ENCODE peak calls at places on chromosomes 3 and 15, in ten cellular contexts. One of them, this sample, is unnamed.
A peak's percentile ranks its signal among the peaks of the same experiment; 100 is the strongest.

GRCh38 chr3:131735121-131735520 is 232.3 kb upstream of the MRPL3 start:
- DNase-seq in GM06990: no peak
- DNase-seq in psoas muscle: no peak
- DNase-seq in iPS-NIHi11: no peak
- DNase-seq in lower lobe of right lung: no peak
- DNase-seq in AG09319: no peak
- DNase-seq in M059J: no peak
- DNase-seq in NCI-H774: no peak
- DNase-seq in NCI-H1417: no peak
- DNase-seq in fibroblast of lung: no peak
- DNase-seq in this sample: peak; percentile 65

GRCh38 chr15:77901921-77902750 is 175.4 kb downstream of the TBC1D2B start:
- DNase-seq in GM06990: no peak
- DNase-seq in psoas muscle: peak; percentile 23
- DNase-seq in iPS-NIHi11: peak; percentile 26
- DNase-seq in lower lobe of right lung: peak; percentile 23
- DNase-seq in AG09319: no peak
- DNase-seq in M059J: no peak
- DNase-seq in NCI-H774: no peak
- DNase-seq in NCI-H1417: no peak
- DNase-seq in fibroblast of lung: no peak
- DNase-seq in this sample: no peak

GRCh38 chr3:15861163-15861562 is 63.4 kb upstream of the ANKRD28 start:
- DNase-seq in GM06990: no peak
- DNase-seq in psoas muscle: no peak
- DNase-seq in iPS-NIHi11: no peak
- DNase-seq in lower lobe of right lung: no peak
- DNase-seq in AG09319: no peak
- DNase-seq in M059J: no peak
- DNase-seq in NCI-H774: no peak
- DNase-seq in NCI-H1417: no peak
- DNase-seq in fibroblast of lung: no peak
- DNase-seq in this sample: no peak

GRCh38 chr15:77107068-77107467 is 36.2 kb upstream of the TSPAN3 start:
- DNase-seq in GM06990: no peak
- DNase-seq in psoas muscle: peak; percentile 70
- DNase-seq in iPS-NIHi11: no peak
- DNase-seq in lower lobe of right lung: no peak
- DNase-seq in AG09319: no peak
- DNase-seq in M059J: no peak
- DNase-seq in NCI-H774: no peak
- DNase-seq in NCI-H1417: no peak
- DNase-seq in fibroblast of lung: peak; percentile 46
- DNase-seq in this sample: no peak

GRCh38 chr3:143749926-143750325 is 98.3 kb downstream of the SLC9A9 start:
- DNase-seq in GM06990: no peak
- DNase-seq in psoas muscle: no peak
- DNase-seq in iPS-NIHi11: no peak
- DNase-seq in lower lobe of right lung: no peak
- DNase-seq in AG09319: no peak
- DNase-seq in M059J: no peak
- DNase-seq in NCI-H774: no peak
- DNase-seq in NCI-H1417: no peak
- DNase-seq in fibroblast of lung: no peak
- DNase-seq in this sample: no peak

GRCh38 chr3:47158208-47158607 is 5.7 kb downstream of the SETD2 start:
- DNase-seq in GM06990: no peak
- DNase-seq in psoas muscle: no peak
- DNase-seq in iPS-NIHi11: no peak
- DNase-seq in lower lobe of right lung: no peak
- DNase-seq in AG09319: no peak
- DNase-seq in M059J: no peak
- DNase-seq in NCI-H774: no peak
- DNase-seq in NCI-H1417: no peak
- DNase-seq in fibroblast of lung: no peak
- DNase-seq in this sample: no peak

GRCh38 chr15:72141171-72142084 is 23.2 kb downstream of the SENP8 start:
- DNase-seq in GM06990: peak; percentile 77
- DNase-seq in psoas muscle: no peak
- DNase-seq in iPS-NIHi11: no peak
- DNase-seq in lower lobe of right lung: no peak
- DNase-seq in AG09319: no peak
- DNase-seq in M059J: peak; percentile 36
- DNase-seq in NCI-H774: no peak
- DNase-seq in NCI-H1417: no peak
- DNase-seq in fibroblast of lung: no peak
- DNase-seq in this sample: peak; percentile 10

GRCh38 chr15:82047493-82048446 is 2.0 kb upstream of the MEX3B start:
- DNase-seq in GM06990: no peak
- DNase-seq in psoas muscle: no peak
- DNase-seq in iPS-NIHi11: peak; percentile 49
- DNase-seq in lower lobe of right lung: no peak
- DNase-seq in AG09319: no peak
- DNase-seq in M059J: peak; percentile 10
- DNase-seq in NCI-H774: no peak
- DNase-seq in NCI-H1417: peak; percentile 41
- DNase-seq in fibroblast of lung: peak; percentile 28
- DNase-seq in this sample: peak; percentile 31

GRCh38 chr3:8490079-8490552 is 11.5 kb upstream of the LMCD1 start:
- DNase-seq in GM06990: no peak
- DNase-seq in psoas muscle: peak; percentile 69
- DNase-seq in iPS-NIHi11: no peak
- DNase-seq in lower lobe of right lung: no peak
- DNase-seq in AG09319: peak; percentile 40
- DNase-seq in M059J: peak; percentile 88
- DNase-seq in NCI-H774: no peak
- DNase-seq in NCI-H1417: peak; percentile 11
- DNase-seq in fibroblast of lung: peak; percentile 87
- DNase-seq in this sample: peak; percentile 98

GRCh38 chr3:196969660-196970546 is 1.3 kb upstream of the PIGZ start:
- DNase-seq in GM06990: peak; percentile 83
- DNase-seq in psoas muscle: peak; percentile 85
- DNase-seq in iPS-NIHi11: peak; percentile 98
- DNase-seq in lower lobe of right lung: peak; percentile 78
- DNase-seq in AG09319: peak; percentile 15
- DNase-seq in M059J: peak; percentile 58
- DNase-seq in NCI-H774: peak; percentile 70
- DNase-seq in NCI-H1417: peak; percentile 52
- DNase-seq in fibroblast of lung: peak; percentile 35
- DNase-seq in this sample: no peak

GRCh38 chr3:112894258-112894657 is 47.6 kb upstream of the CD200R1L start:
- DNase-seq in GM06990: no peak
- DNase-seq in psoas muscle: no peak
- DNase-seq in iPS-NIHi11: no peak
- DNase-seq in lower lobe of right lung: no peak
- DNase-seq in AG09319: no peak
- DNase-seq in M059J: peak; percentile 92
- DNase-seq in NCI-H774: no peak
- DNase-seq in NCI-H1417: no peak
- DNase-seq in fibroblast of lung: peak; percentile 2
- DNase-seq in this sample: peak; percentile 74

GRCh38 chr15:62287066-62287857 is 122.2 kb upstream of the C2CD4B start:
- DNase-seq in GM06990: no peak
- DNase-seq in psoas muscle: no peak
- DNase-seq in iPS-NIHi11: no peak
- DNase-seq in lower lobe of right lung: no peak
- DNase-seq in AG09319: peak; percentile 5
- DNase-seq in M059J: no peak
- DNase-seq in NCI-H774: no peak
- DNase-seq in NCI-H1417: no peak
- DNase-seq in fibroblast of lung: peak; percentile 22
- DNase-seq in this sample: no peak

GRCh38 chr3:33858131-33858530 is 59.7 kb downstream of the PDCD6IP start:
- DNase-seq in GM06990: no peak
- DNase-seq in psoas muscle: no peak
- DNase-seq in iPS-NIHi11: no peak
- DNase-seq in lower lobe of right lung: no peak
- DNase-seq in AG09319: no peak
- DNase-seq in M059J: peak; percentile 3
- DNase-seq in NCI-H774: no peak
- DNase-seq in NCI-H1417: no peak
- DNase-seq in fibroblast of lung: no peak
- DNase-seq in this sample: no peak

GRCh38 chr3:23302276-23302675 is 99.1 kb downstream of the UBE2E2 start:
- DNase-seq in GM06990: no peak
- DNase-seq in psoas muscle: no peak
- DNase-seq in iPS-NIHi11: no peak
- DNase-seq in lower lobe of right lung: no peak
- DNase-seq in AG09319: no peak
- DNase-seq in M059J: no peak
- DNase-seq in NCI-H774: no peak
- DNase-seq in NCI-H1417: no peak
- DNase-seq in fibroblast of lung: peak; percentile 10
- DNase-seq in this sample: peak; percentile 64

GRCh38 chr15:68411735-68412134 is 20.2 kb downstream of the ITGA11 start:
- DNase-seq in GM06990: no peak
- DNase-seq in psoas muscle: no peak
- DNase-seq in iPS-NIHi11: no peak
- DNase-seq in lower lobe of right lung: no peak
- DNase-seq in AG09319: no peak
- DNase-seq in M059J: no peak
- DNase-seq in NCI-H774: no peak
- DNase-seq in NCI-H1417: no peak
- DNase-seq in fibroblast of lung: no peak
- DNase-seq in this sample: no peak

GRCh38 chr3:69008980-69009379 is 4.5 kb downstream of the EOGT start:
- DNase-seq in GM06990: no peak
- DNase-seq in psoas muscle: no peak
- DNase-seq in iPS-NIHi11: peak; percentile 11
- DNase-seq in lower lobe of right lung: no peak
- DNase-seq in AG09319: no peak
- DNase-seq in M059J: no peak
- DNase-seq in NCI-H774: no peak
- DNase-seq in NCI-H1417: no peak
- DNase-seq in fibroblast of lung: no peak
- DNase-seq in this sample: no peak

GRCh38 chr3:190369701-190370295 is 18.2 kb upstream of the CLDN16 start:
- DNase-seq in GM06990: no peak
- DNase-seq in psoas muscle: no peak
- DNase-seq in iPS-NIHi11: no peak
- DNase-seq in lower lobe of right lung: no peak
- DNase-seq in AG09319: no peak
- DNase-seq in M059J: no peak
- DNase-seq in NCI-H774: no peak
- DNase-seq in NCI-H1417: no peak
- DNase-seq in fibroblast of lung: no peak
- DNase-seq in this sample: no peak

GRCh38 chr15:98311566-98312188 is 336.7 kb upstream of the IGF1R start:
- DNase-seq in GM06990: no peak
- DNase-seq in psoas muscle: peak; percentile 71
- DNase-seq in iPS-NIHi11: peak; percentile 64
- DNase-seq in lower lobe of right lung: peak; percentile 70
- DNase-seq in AG09319: peak; percentile 35
- DNase-seq in M059J: peak; percentile 65
- DNase-seq in NCI-H774: peak; percentile 27
- DNase-seq in NCI-H1417: peak; percentile 81
- DNase-seq in fibroblast of lung: peak; percentile 79
- DNase-seq in this sample: peak; percentile 16

GRCh38 chr15:52010633-52011595 is 8.1 kb upstream of the MAPK6 start:
- DNase-seq in GM06990: no peak
- DNase-seq in psoas muscle: peak; percentile 60
- DNase-seq in iPS-NIHi11: no peak
- DNase-seq in lower lobe of right lung: no peak
- DNase-seq in AG09319: no peak
- DNase-seq in M059J: peak; percentile 94
- DNase-seq in NCI-H774: no peak
- DNase-seq in NCI-H1417: no peak
- DNase-seq in fibroblast of lung: peak; percentile 79
- DNase-seq in this sample: peak; percentile 90

GRCh38 chr3:168820748-168821445 is 725.2 kb upstream of the GOLIM4 start:
- DNase-seq in GM06990: no peak
- DNase-seq in psoas muscle: no peak
- DNase-seq in iPS-NIHi11: no peak
- DNase-seq in lower lobe of right lung: no peak
- DNase-seq in AG09319: no peak
- DNase-seq in M059J: no peak
- DNase-seq in NCI-H774: peak; percentile 14
- DNase-seq in NCI-H1417: no peak
- DNase-seq in fibroblast of lung: no peak
- DNase-seq in this sample: no peak

GRCh38 chr3:192246847-192247520 is 480.4 kb downstream of the FGF12 start:
- DNase-seq in GM06990: no peak
- DNase-seq in psoas muscle: no peak
- DNase-seq in iPS-NIHi11: no peak
- DNase-seq in lower lobe of right lung: no peak
- DNase-seq in AG09319: no peak
- DNase-seq in M059J: no peak
- DNase-seq in NCI-H774: no peak
- DNase-seq in NCI-H1417: peak; percentile 7
- DNase-seq in fibroblast of lung: no peak
- DNase-seq in this sample: no peak

GRCh38 chr3:127535106-127535785 is 55.3 kb downstream of the TPRA1 start:
- DNase-seq in GM06990: no peak
- DNase-seq in psoas muscle: no peak
- DNase-seq in iPS-NIHi11: no peak
- DNase-seq in lower lobe of right lung: no peak
- DNase-seq in AG09319: no peak
- DNase-seq in M059J: no peak
- DNase-seq in NCI-H774: no peak
- DNase-seq in NCI-H1417: no peak
- DNase-seq in fibroblast of lung: no peak
- DNase-seq in this sample: no peak

GRCh38 chr3:13237776-13238490 is 164.7 kb upstream of the IQSEC1 start:
- DNase-seq in GM06990: no peak
- DNase-seq in psoas muscle: no peak
- DNase-seq in iPS-NIHi11: no peak
- DNase-seq in lower lobe of right lung: no peak
- DNase-seq in AG09319: no peak
- DNase-seq in M059J: no peak
- DNase-seq in NCI-H774: no peak
- DNase-seq in NCI-H1417: no peak
- DNase-seq in fibroblast of lung: no peak
- DNase-seq in this sample: no peak

GRCh38 chr3:42505203-42505848 is 2.9 kb downstream of the VIPR1 start:
- DNase-seq in GM06990: no peak
- DNase-seq in psoas muscle: no peak
- DNase-seq in iPS-NIHi11: no peak
- DNase-seq in lower lobe of right lung: no peak
- DNase-seq in AG09319: no peak
- DNase-seq in M059J: no peak
- DNase-seq in NCI-H774: no peak
- DNase-seq in NCI-H1417: no peak
- DNase-seq in fibroblast of lung: no peak
- DNase-seq in this sample: no peak

GRCh38 chr3:12501360-12502020 is 17.2 kb downstream of the TSEN2 start:
- DNase-seq in GM06990: no peak
- DNase-seq in psoas muscle: no peak
- DNase-seq in iPS-NIHi11: no peak
- DNase-seq in lower lobe of right lung: no peak
- DNase-seq in AG09319: peak; percentile 58
- DNase-seq in M059J: no peak
- DNase-seq in NCI-H774: no peak
- DNase-seq in NCI-H1417: no peak
- DNase-seq in fibroblast of lung: peak; percentile 94
- DNase-seq in this sample: peak; percentile 10

GRCh38 chr15:87939838-87940457 is 316.6 kb downstream of the NTRK3 start:
- DNase-seq in GM06990: no peak
- DNase-seq in psoas muscle: no peak
- DNase-seq in iPS-NIHi11: no peak
- DNase-seq in lower lobe of right lung: no peak
- DNase-seq in AG09319: no peak
- DNase-seq in M059J: peak; percentile 60
- DNase-seq in NCI-H774: no peak
- DNase-seq in NCI-H1417: no peak
- DNase-seq in fibroblast of lung: no peak
- DNase-seq in this sample: peak; percentile 15